ENCODE peak calls at places on chromosome X, in six cellular contexts. E, W, G, T, U and I are unnamed samples.

GRCh38 chrX:72272868-72273267 is 4.2 kb downstream of the RPS4X start:
- DNase-seq in E (no peak), W (no peak), G (peak), T (no peak), U (peak), I (no peak)

GRCh38 chrX:9134341-9134740 is 100.4 kb upstream of the FAM9B start:
- DNase-seq in E (no peak), W (no peak), G (no peak), T (no peak), U (no peak), I (no peak)

GRCh38 chrX:39645059-39645895 is 452.5 kb downstream of the BCOR start:
- DNase-seq in E (peak), W (no peak), G (peak), T (no peak), U (peak), I (no peak)

GRCh38 chrX:147899715-147900114 is 12.0 kb upstream of the FMR1 start:
- DNase-seq in E (no peak), W (no peak), G (no peak), T (no peak), U (no peak), I (no peak)

GRCh38 chrX:1196436-1196835 is 16.0 kb downstream of the CRLF2 start:
- DNase-seq in E (no peak), W (no peak), G (no peak), T (no peak), U (no peak), I (no peak)

GRCh38 chrX:18294893-18295292 is 59.6 kb downstream of the SCML2 start:
- DNase-seq in E (no peak), W (no peak), G (no peak), T (no peak), U (no peak), I (no peak)

GRCh38 chrX:31124536-31124935 is 52.7 kb upstream of the FTHL17 start:
- DNase-seq in E (no peak), W (no peak), G (no peak), T (no peak), U (no peak), I (no peak)

GRCh38 chrX:151174581-151175282 is 1.7 kb upstream of the GPR50 start:
- DNase-seq in E (no peak), W (no peak), G (no peak), T (no peak), U (no peak), I (no peak)